ENCODE peak calls at places on chromosomes 4 and X, in six cellular contexts. J is H1, S is K562, U is HCT116, O is GM12878, F is HepG2. H is an unnamed sample.

GRCh38 chr4:47251363-47252135 is 212.0 kb downstream of the COMMD8 start:
- DNase-seq in J (no peak), S (no peak), U (no peak), O (no peak), F (no peak), H (peak)

GRCh38 chr4:88195666-88196365 is 37.4 kb upstream of the ABCG2 start:
- DNase-seq in J (no peak), S (no peak), U (no peak), O (no peak), F (no peak), H (peak)

GRCh38 chr4:101356928-101357327 is 9.6 kb upstream of the PPP3CA start:
- DNase-seq in J (no peak), S (no peak), U (peak), O (no peak), F (peak), H (no peak)

GRCh38 chr4:153529646-153530045 is 63.5 kb downstream of the TMEM131L start:
- DNase-seq in J (no peak), S (no peak), U (no peak), O (no peak), F (no peak), H (no peak)

GRCh38 chrX:12421918-12422317 is 283.6 kb downstream of the FRMPD4 start:
- DNase-seq in J (no peak), S (no peak), U (no peak), O (no peak), F (no peak), H (no peak)

GRCh38 chr4:124710253-124710849 is 2.2 kb downstream of the ANKRD50 start:
- DNase-seq in J (no peak), S (no peak), U (no peak), O (no peak), F (no peak), H (no peak)

GRCh38 chrX:12946838-12947544 is 27.9 kb upstream of the TMSB4X start:
- DNase-seq in J (peak), S (peak), U (peak), O (peak), F (peak), H (peak)

GRCh38 chr4:3446631-3447320 is 5.0 kb downstream of the HGFAC start:
- DNase-seq in J (no peak), S (no peak), U (no peak), O (no peak), F (no peak), H (no peak)

GRCh38 chr4:167897116-167897515 is 195.2 kb upstream of the ANXA10 start:
- DNase-seq in J (peak), S (no peak), U (peak), O (no peak), F (peak), H (peak)

GRCh38 chrX:47168495-47169073 is 23.6 kb downstream of the RBM10 start:
- DNase-seq in J (no peak), S (no peak), U (no peak), O (no peak), F (no peak), H (no peak)

GRCh38 chr4:123631699-123632098 is 235.1 kb downstream of the SPRY1 start:
- DNase-seq in J (no peak), S (no peak), U (no peak), O (no peak), F (no peak), H (no peak)

GRCh38 chrX:130994671-130995070 is 63.5 kb upstream of the ARHGAP36 start:
- DNase-seq in J (no peak), S (peak), U (no peak), O (no peak), F (no peak), H (peak)

GRCh38 chr4:88457307-88458090 is 580 bp downstream of the HERC5 start:
- DNase-seq in J (no peak), S (no peak), U (peak), O (no peak), F (no peak), H (peak)

GRCh38 chr4:111537861-111538260 is 607.4 kb upstream of the FAM241A start:
- DNase-seq in J (no peak), S (no peak), U (no peak), O (no peak), F (no peak), H (no peak)

GRCh38 chr4:76745264-76745663 is 152.7 kb downstream of the SOWAHB start:
- DNase-seq in J (no peak), S (no peak), U (no peak), O (no peak), F (no peak), H (no peak)

DNA sequence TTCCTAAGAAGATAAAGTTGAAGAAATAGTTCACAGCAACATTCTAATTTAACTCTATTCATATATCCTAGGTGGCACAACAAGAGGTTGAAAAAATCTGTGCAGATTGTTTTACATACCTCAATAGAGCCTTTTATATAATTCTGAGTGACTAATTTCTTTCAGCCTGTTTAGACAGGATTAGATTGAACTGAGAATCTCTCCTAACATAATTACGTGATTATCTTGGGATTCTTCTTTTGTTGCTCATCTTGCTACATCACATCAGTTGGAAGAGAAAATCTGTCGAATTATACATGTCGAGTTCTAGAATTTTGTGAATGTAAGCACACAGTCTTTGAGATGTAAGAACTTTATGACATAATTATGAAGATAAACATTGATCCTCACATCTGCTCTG is 1873.7 kb upstream of the IGFBP7 start:
- DNase-seq in J (no peak), S (no peak), U (no peak), O (no peak), F (no peak), H (no peak)
- TF ChIP-seq ATF3 in J (no peak), S (no peak), U (no peak), O (no peak), F (no peak), H (no peak)

GRCh38 chr4:103934178-103934789 is 214.5 kb upstream of the TACR3 start:
- DNase-seq in J (no peak), S (peak), U (peak), O (no peak), F (peak), H (no peak)
- TF ChIP-seq ATF3 in J (no peak), S (no peak), U (no peak), O (no peak), F (no peak), H (no peak)

GRCh38 chrX:48997865-48998264 is 4.2 kb downstream of the GRIPAP1 start:
- DNase-seq in J (no peak), S (no peak), U (no peak), O (no peak), F (no peak), H (no peak)

GRCh38 chrX:48997455-48997854 is 4.6 kb downstream of the GRIPAP1 start:
- DNase-seq in J (no peak), S (no peak), U (no peak), O (no peak), F (no peak), H (no peak)

GRCh38 chrX:48998391-48998790 is 3.7 kb downstream of the GRIPAP1 start:
- DNase-seq in J (no peak), S (peak), U (no peak), O (no peak), F (no peak), H (no peak)

GRCh38 chrX:48999030-48999429 is 3.0 kb downstream of the GRIPAP1 start:
- DNase-seq in J (no peak), S (no peak), U (no peak), O (no peak), F (no peak), H (no peak)

GRCh38 chrX:48996969-48997368 is 5.1 kb downstream of the GRIPAP1 start:
- DNase-seq in J (no peak), S (peak), U (no peak), O (no peak), F (no peak), H (peak)
- TF ChIP-seq ATF3 in J (no peak), S (no peak), U (no peak), O (no peak), F (no peak), H (no peak)

GRCh38 chrX:20664774-20665173 is 398.1 kb upstream of the RPS6KA3 start:
- DNase-seq in J (no peak), S (no peak), U (no peak), O (no peak), F (no peak), H (peak)
- TF ChIP-seq ATF3 in J (no peak), S (no peak), U (no peak), O (no peak), F (no peak), H (no peak)